ENCODE peak calls at places on chromosomes 4 and X, in four cellular contexts. K is K562, G is GM12878, F is HL-60. U is an unnamed sample.

GRCh38 chr4:38728651-38729141 is 54.1 kb downstream of the TLR10 start:
- DNase-seq in K (no peak), F (no peak), G (no peak), U (no peak)

GRCh38 chr4:186829740-186830449 is 106.2 kb upstream of the FAT1 start:
- DNase-seq in F (no peak), K (peak), G (no peak), U (no peak)

GRCh38 chr4:124334119-124334518 is 378.4 kb downstream of the ANKRD50 start:
- DNase-seq in K (peak), F (no peak), G (no peak), U (no peak)

GRCh38 chr4:119664168-119664907 is 35.7 kb upstream of the PDE5A start:
- DNase-seq in G (no peak), K (no peak), F (no peak), U (no peak)

GRCh38 chrX:113274801-113275200 is 434.2 kb upstream of the AMOT start:
- DNase-seq in K (no peak), G (no peak), F (no peak), U (no peak)

GRCh38 chrX:10649286-10649685 is 28.9 kb upstream of the MID1 start:
- DNase-seq in F (no peak), K (no peak), G (no peak), U (no peak)

GRCh38 chrX:5051831-5052491 is 1176.7 kb downstream of the NLGN4X start:
- DNase-seq in K (no peak), F (no peak), G (no peak), U (no peak)

GRCh38 chrX:34299451-34299967 is 167.4 kb upstream of the FAM47A start:
- DNase-seq in G (no peak), F (peak), K (no peak), U (no peak)

GRCh38 chrX:150507251-150507856 is 61.1 kb upstream of the MTM1 start:
- DNase-seq in F (no peak), G (no peak), K (no peak), U (no peak)

GRCh38 chr4:155025762-155026457 is 182.5 kb upstream of the NPY2R start:
- DNase-seq in G (no peak), F (peak), K (peak), U (no peak)

GRCh38 chr4:41505161-41505653 is 32.8 kb upstream of the LIMCH1 start:
- DNase-seq in F (no peak), G (no peak), K (no peak), U (no peak)

GRCh38 chr4:145056325-145057130 is 41.5 kb downstream of the ANAPC10 start:
- DNase-seq in G (no peak), K (no peak), F (no peak), U (no peak)

GRCh38 chrX:84363674-84364073 is 138.6 kb downstream of the HDX start:
- DNase-seq in G (no peak), F (no peak), K (no peak), U (no peak)

GRCh38 chr4:68369474-68369805 is 19.6 kb upstream of the YTHDC1 start:
- DNase-seq in F (no peak), K (no peak), G (no peak), U (no peak)

GRCh38 chr4:155962697-155963096 is 9.0 kb upstream of the CTSO start:
- DNase-seq in F (no peak), K (no peak), G (no peak), U (no peak)

GRCh38 chr4:2068198-2068470 is 9.0 kb downstream of the NAT8L start:
- DNase-seq in F (no peak), K (no peak), G (no peak), U (no peak)

GRCh38 chrX:49901068-49901467 is 21.3 kb upstream of the CLCN5 start:
- DNase-seq in F (no peak), G (no peak), K (no peak), U (no peak)

GRCh38 chr4:165207016-165207430 is 338 bp upstream of the KLHL2 start:
- DNase-seq in K (no peak), F (no peak), G (no peak), U (peak)

GRCh38 chr4:87521757-87522374 is 7.3 kb downstream of the SPARCL1 start:
- DNase-seq in K (no peak), G (no peak), F (no peak), U (no peak)

GRCh38 chr4:145887241-145887964 is 51.2 kb downstream of the ZNF827 start:
- DNase-seq in K (no peak), F (no peak), G (no peak), U (no peak)

GRCh38 chrX:94854251-94854650 is 1180.2 kb downstream of the FAM133A start:
- DNase-seq in F (no peak), K (no peak), G (no peak), U (no peak)

GRCh38 chr4:10809905-10810304 is 125.3 kb upstream of the CLNK start:
- DNase-seq in F (no peak), G (peak), K (no peak), U (no peak)

GRCh38 chr4:183256756-183257385 is 63.2 kb downstream of the CLDN22 start:
- DNase-seq in K (peak), F (peak), G (no peak), U (peak)

GRCh38 chr4:110484029-110484428 is 8.1 kb downstream of the ENPEP start:
- DNase-seq in F (no peak), K (no peak), G (peak), U (peak)

GRCh38 chrX:118271770-118272169 is 74.1 kb upstream of the WDR44 start:
- DNase-seq in K (no peak), G (no peak), F (no peak), U (no peak)

GRCh38 chr4:7398104-7398423 is 36.7 kb downstream of the PSAPL1 start:
- DNase-seq in F (no peak), G (no peak), K (no peak), U (no peak)
- TF ChIP-seq SPI1 in F (no peak), G (no peak), K (no peak), U (no peak)

GRCh38 chr4:78645853-78646757 is 94.5 kb downstream of the ANXA3 start:
- DNase-seq in K (peak), F (peak), G (no peak), U (no peak)

GRCh38 chr4:78644063-78644691 is 92.6 kb downstream of the ANXA3 start:
- DNase-seq in G (no peak), F (no peak), K (no peak), U (no peak)

GRCh38 chr4:78647272-78647671 is 95.7 kb downstream of the ANXA3 start:
- DNase-seq in G (no peak), F (no peak), K (no peak), U (no peak)

GRCh38 chr4:78644744-78645330 is 93.3 kb downstream of the ANXA3 start:
- DNase-seq in F (peak), G (no peak), K (peak), U (no peak)

GRCh38 chr4:78642934-78643333 is 91.4 kb downstream of the ANXA3 start:
- DNase-seq in F (no peak), G (no peak), K (no peak), U (no peak)
- TF ChIP-seq SPI1 in F (peak), G (peak), K (no peak), U (peak)

DNA sequence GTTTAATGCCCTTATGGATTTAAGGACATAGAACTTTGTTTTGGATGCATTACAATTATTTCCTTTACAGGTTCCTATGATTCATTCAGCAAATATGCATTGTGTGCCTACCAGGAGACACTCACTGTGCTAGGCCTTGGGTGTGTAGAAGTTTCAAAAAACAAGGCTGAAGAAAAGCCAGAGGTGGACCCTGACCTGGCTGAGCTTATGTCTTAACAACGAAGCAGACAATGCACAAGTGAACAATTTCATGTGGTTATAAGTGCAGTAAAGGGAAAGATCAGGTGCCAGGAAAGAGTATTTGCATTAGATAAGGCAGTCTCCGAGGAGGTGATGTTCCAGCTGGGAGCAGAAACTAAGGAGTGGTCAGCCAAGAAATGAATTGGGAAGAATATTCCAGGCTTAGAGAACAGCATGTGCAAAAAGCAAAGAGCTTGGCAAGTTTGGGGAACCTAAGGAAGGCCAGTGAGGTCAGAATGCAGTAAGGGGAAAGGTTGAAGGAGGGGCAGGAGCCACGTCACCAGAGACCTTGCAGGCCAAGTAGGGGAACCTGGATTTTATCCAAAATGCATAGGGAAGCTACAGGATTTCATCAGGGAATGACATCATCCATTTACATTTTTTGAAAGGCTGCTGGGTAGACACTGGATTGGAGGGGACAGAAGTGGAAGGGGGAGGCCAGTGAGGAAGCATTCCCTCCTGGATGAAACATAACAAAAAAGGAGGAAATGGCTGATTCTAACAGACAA is 193.6 kb downstream of the SOWAHB start:
- DNase-seq in F (no peak), K (no peak), G (no peak), U (no peak)
- TF ChIP-seq SPI1 in F (no peak), K (no peak), G (no peak), U (no peak)

GRCh38 chrX:57156397-57157049 is 19.3 kb upstream of the SPIN2A start:
- DNase-seq in K (no peak), F (no peak), G (no peak), U (no peak)
- TF ChIP-seq SPI1 in K (no peak), F (no peak), G (no peak), U (no peak)

GRCh38 chrX:13281289-13281688 is 38.6 kb downstream of the ATXN3L start:
- DNase-seq in K (no peak), G (no peak), F (no peak), U (no peak)

GRCh38 chrX:13283968-13284914 is 35.6 kb downstream of the ATXN3L start:
- DNase-seq in K (no peak), F (no peak), G (no peak), U (no peak)

GRCh38 chrX:13285693-13286092 is 34.2 kb downstream of the ATXN3L start:
- DNase-seq in F (no peak), G (no peak), K (no peak), U (no peak)

GRCh38 chrX:13285229-13285628 is 34.6 kb downstream of the ATXN3L start:
- DNase-seq in F (no peak), G (no peak), K (no peak), U (no peak)

GRCh38 chrX:13283512-13283911 is 36.3 kb downstream of the ATXN3L start:
- DNase-seq in G (no peak), K (no peak), F (peak), U (no peak)
- TF ChIP-seq SPI1 in G (no peak), K (peak), F (peak), U (no peak)